ENCODE peak calls at places on chromosomes 12 and 14, in four cellular contexts. R, J, P and W are unnamed samples.

GRCh38 chr12:10169094-10169493 is 2.8 kb downstream of the OLR1 start:
- DNase-seq in J (no peak), P (no peak), R (no peak), W (no peak)

GRCh38 chr12:20024194-20024593 is 344.1 kb upstream of the PDE3A start:
- DNase-seq in P (no peak), R (no peak), J (no peak), W (no peak)

GRCh38 chr14:90514566-90514965 is 117.7 kb downstream of the CALM1 start:
- DNase-seq in P (no peak), R (no peak), J (no peak), W (no peak)

GRCh38 chr14:50084666-50085065 is 31.7 kb downstream of the VCPKMT start:
- DNase-seq in J (no peak), R (no peak), P (no peak), W (no peak)

GRCh38 chr12:32993404-32993803 is 96.8 kb upstream of the PKP2 start:
- DNase-seq in J (no peak), P (no peak), R (no peak), W (no peak)

GRCh38 chr12:93778306-93778705 is 101.1 kb downstream of the CRADD start:
- DNase-seq in J (peak; percentile 73), P (no peak), R (no peak), W (no peak)

GRCh38 chr12:94305293-94305957 is 154.2 kb downstream of the CEP83 start:
- DNase-seq in J (no peak), P (peak; percentile 61), R (no peak), W (no peak)

GRCh38 chr12:125436686-125437085 is 371.5 kb downstream of the AACS start:
- DNase-seq in R (no peak), P (no peak), J (no peak), W (no peak)

GRCh38 chr12:40602562-40602961 is 89.7 kb upstream of the CNTN1 start:
- DNase-seq in P (no peak), R (no peak), J (no peak), W (no peak)

GRCh38 chr12:56600753-56601152 is 29.4 kb downstream of the BAZ2A start:
- DNase-seq in J (no peak), R (no peak), P (no peak), W (no peak)

GRCh38 chr14:51035611-51036192 is 59.2 kb downstream of the TRIM9 start:
- DNase-seq in J (no peak), P (peak; percentile 70), R (no peak), W (no peak)

GRCh38 chr12:53984901-53985357 is at the start of gene HOXC10:
- DNase-seq in R (peak; percentile 98), J (peak; percentile 97), P (peak; percentile 53), W (peak; percentile 95)

GRCh38 chr14:35374273-35374681 is 30.3 kb downstream of the NFKBIA start:
- DNase-seq in J (peak; percentile 45), R (peak; percentile 82), P (peak; percentile 89), W (peak; percentile 78)

GRCh38 chr12:120879102-120879501 is 25.1 kb downstream of the SPPL3 start:
- DNase-seq in R (no peak), P (peak; percentile 19), J (no peak), W (no peak)
- TF ChIP-seq POLR2A in R (no peak), P (no peak), J (no peak), W (no peak)

GRCh38 chr12:12813120-12814101 is at the start of gene DDX47:
- DNase-seq in J (peak; percentile 91), P (peak; percentile 85), R (peak; percentile 98), W (peak; percentile 96)
- H3K4me1 ChIP-seq in J (peaks cover 38% of the 10 kb centered on the region), P (peaks cover 48% of the 10 kb centered on the region), R (peaks cover 44% of the 10 kb centered on the region), W (peaks cover 19% of the 10 kb centered on the region)

DNA sequence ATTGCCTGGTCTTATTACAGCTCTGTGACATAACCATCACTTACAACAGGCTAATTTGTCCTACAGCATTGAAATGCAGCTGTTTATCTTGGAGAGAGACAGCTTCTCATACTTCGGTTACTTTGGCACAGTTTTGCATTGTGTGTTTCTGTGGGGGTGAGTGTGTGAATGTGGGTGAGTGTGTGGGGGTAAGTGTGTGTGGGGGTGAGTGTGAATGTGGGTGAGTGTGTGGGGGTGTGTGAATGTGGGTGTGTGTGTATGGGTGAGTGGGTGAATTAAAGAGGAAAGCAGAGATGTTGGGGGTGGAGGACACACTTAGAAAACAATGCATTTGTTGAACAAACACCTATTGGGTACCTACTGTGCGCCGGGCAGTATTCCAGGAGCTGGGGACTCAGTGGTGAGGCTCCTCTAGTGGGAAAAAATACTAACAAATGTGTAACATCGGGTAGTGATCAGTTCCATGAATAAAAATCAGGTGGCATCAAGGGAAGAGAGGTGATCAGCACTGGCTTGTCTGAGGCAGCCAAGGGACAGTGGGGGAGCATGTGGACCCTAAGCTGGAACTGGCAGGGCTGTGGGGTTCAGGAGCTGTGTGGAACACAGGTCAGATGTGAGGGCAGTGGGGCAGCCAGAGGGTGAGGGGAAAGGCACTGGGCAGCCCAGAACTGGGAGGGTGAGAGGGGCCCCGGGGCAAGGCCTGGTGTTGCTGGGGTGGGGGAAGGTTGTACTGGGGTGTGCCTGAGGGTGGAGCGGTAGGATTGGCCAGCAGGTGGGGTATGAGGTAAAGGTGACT is 44.1 kb upstream of the AMN start:
- DNase-seq in P (no peak), R (no peak), J (no peak), W (no peak)
- H3K27ac ChIP-seq in P (no peak overlapping the region), R (no peak overlapping the region), J (no peak overlapping the region), W (no peak overlapping the region)

GRCh38 chr12:87155616-87156015 is 873.6 kb downstream of the C12orf50 start:
- DNase-seq in J (no peak), R (no peak), P (no peak), W (no peak)
- TF ChIP-seq POLR2A in J (no peak), R (no peak), P (no peak), W (no peak)

GRCh38 chr14:32081901-32082300 is 4.8 kb downstream of the ARHGAP5 start:
- DNase-seq in J (no peak), R (no peak), P (no peak), W (no peak)
- H3K4me1 ChIP-seq in J (peaks cover 46% of the 10 kb centered on the region), R (peaks cover 38% of the 10 kb centered on the region), P (peaks cover 78% of the 10 kb centered on the region), W (peaks cover 15% of the 10 kb centered on the region)

GRCh38 chr14:69287096-69287991 is 27.4 kb downstream of the GALNT16 start:
- DNase-seq in J (no peak), R (no peak), P (peak; percentile 46), W (no peak)
- H3K27ac ChIP-seq in J (peak overlapping the region; percentile 63), R (peak overlapping the region; percentile 33), P (no peak overlapping the region), W (no peak overlapping the region)

DNA sequence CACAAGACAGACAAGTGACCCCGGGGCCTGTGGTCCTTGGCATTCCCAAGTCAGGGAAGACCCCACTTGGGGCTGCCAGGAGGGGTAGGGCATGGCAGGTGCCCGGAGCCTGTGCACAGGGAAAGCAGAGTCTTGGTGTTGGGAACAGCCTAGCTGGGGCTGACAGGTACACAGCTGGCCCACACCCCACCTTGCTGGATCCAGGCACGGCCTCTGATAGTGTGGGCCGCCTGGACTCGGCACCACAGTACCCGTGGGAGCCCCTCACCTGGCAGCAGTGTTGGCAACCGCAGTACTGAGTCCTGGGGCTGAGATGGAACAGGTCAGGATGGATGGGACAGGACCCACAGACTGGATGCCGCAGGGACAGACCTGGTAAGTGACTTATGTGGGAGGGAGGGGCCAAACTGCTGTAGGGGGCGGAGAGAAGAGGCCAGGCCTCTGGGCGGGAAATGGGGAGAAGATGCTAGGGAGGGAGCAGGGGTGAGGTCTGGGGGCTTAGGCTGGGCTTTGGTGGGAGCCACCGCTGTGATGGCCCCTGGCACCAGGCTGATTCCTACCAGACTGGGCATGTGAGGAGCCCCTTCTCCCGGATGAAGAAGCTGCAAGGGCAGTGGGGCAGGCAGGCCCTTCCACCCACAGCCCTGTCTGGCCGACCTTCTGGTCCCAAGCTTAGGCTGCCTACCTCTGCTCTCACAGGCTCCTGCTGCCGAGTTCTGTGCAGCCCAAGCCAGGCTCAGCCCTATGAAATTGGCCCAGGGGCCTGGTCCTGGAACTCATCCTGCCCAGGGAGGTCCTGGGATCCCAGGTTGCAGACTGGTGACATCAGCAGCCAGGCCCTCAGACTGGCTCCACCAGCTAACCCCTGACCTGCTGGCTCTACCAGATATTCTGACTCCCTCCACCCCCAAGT is at the start of gene TGM1:
- DNase-seq in J (no peak), R (no peak), P (no peak), W (no peak)
- TF ChIP-seq POLR2A in J (no peak), R (no peak), P (no peak), W (no peak)

DNA sequence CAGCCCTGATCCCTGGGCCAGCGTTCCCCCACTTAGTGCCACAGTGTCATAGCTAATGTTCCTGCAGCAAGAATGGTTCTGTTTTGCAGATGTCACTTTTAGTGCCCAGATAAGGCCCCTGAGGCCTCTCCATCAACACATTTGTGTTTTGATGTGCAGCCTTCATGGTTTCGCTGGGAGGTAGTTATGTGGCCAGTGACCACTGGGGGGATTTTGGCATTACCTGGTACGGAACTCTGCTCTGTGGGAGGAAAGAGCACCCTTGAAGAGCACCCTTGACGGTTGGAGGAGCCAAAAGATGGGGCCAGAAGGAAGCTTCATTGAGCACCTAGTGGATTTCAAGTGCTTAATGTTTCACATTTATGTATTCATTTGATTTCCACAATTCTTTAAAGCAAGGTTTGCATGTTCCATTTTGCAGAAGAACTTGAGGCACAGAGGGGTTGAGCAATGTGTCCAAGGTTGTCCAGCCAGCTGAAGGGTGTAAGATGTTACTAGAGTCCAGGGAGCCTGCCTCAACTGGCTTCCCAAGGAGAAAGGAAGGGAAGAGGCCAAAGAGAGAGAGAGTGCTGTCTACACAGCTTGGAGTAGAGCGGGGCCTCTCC is 13.0 kb downstream of the SERPINA11 start:
- DNase-seq in P (no peak), J (no peak), R (no peak), W (no peak)
- H3K4me1 ChIP-seq in P (peaks cover 19% of the 10 kb centered on the region), J (no peaks in the 10 kb centered on the region), R (no peaks in the 10 kb centered on the region), W (no peaks in the 10 kb centered on the region)